ENCODE peak calls at places on chromosomes 3 and 15, in nine cellular contexts. Z is substantia nigra; F is activated CD8-positive, alpha-beta T cell treated with anti-CD3 and anti-CD28 coated beads for 36 hours; T is activated CD4-positive, alpha-beta T cell treated with anti-CD3 and anti-CD28 coated beads for 4 hours; V is AG04450; H is stimulated activated CD4-positive, alpha-beta T cell treated with anti-CD3 and anti-CD28 coated beads, Interleukin-15, amount 100 ng/mL, for 1 hour; L is fibroblast of the aortic adventitia; Y is HuH-7; X is hippocampal formation. W is an unnamed sample.

GRCh38 chr3:46721009-46721408 is 3.3 kb upstream of the PRSS50 start:
- DNase-seq in H (no peak), V (no peak), L (no peak), F (no peak), X (no peak), Z (no peak), T (no peak), Y (no peak), W (no peak)

GRCh38 chr15:98728107-98728810 is 79.9 kb downstream of the IGF1R start:
- DNase-seq in V (no peak), X (no peak), Z (no peak), H (no peak), L (no peak), F (no peak), Y (no peak), T (no peak), W (no peak)

GRCh38 chr3:98980915-98981596 is 79.6 kb upstream of the DCBLD2 start:
- DNase-seq in Z (no peak), T (no peak), F (no peak), H (no peak), Y (no peak), X (no peak), V (no peak), L (peak; percentile 37), W (peak; percentile 37)

GRCh38 chr15:77266708-77267387 is 153.1 kb downstream of the PEAK1 start:
- DNase-seq in Z (no peak), X (no peak), Y (no peak), L (peak; percentile 79), F (no peak), V (no peak), T (no peak), H (no peak), W (peak; percentile 35)

GRCh38 chr3:170869240-170869592 is 779 bp downstream of the RPL22L1 start:
- DNase-seq in L (no peak), T (no peak), Y (no peak), F (no peak), V (no peak), X (no peak), H (no peak), Z (no peak), W (peak; percentile 14)

GRCh38 chr3:178083906-178084823 is 452.1 kb upstream of the KCNMB2 start:
- DNase-seq in H (no peak), L (peak; percentile 34), V (no peak), X (no peak), T (no peak), F (no peak), Y (peak; percentile 20), Z (no peak), W (no peak)

GRCh38 chr3:111619833-111620232 is 24.7 kb upstream of the ZBED2 start:
- DNase-seq in L (peak; percentile 16), X (no peak), V (no peak), Y (no peak), T (no peak), H (no peak), Z (no peak), F (no peak), W (peak; percentile 82)

GRCh38 chr3:170815340-170815739 is 54.7 kb downstream of the RPL22L1 start:
- DNase-seq in Y (peak; percentile 14), X (no peak), V (no peak), H (no peak), Z (no peak), T (no peak), L (no peak), F (no peak), W (peak; percentile 27)

GRCh38 chr3:110816008-110816407 is 255.6 kb upstream of the NECTIN3 start:
- DNase-seq in H (no peak), Z (no peak), V (no peak), T (no peak), X (no peak), F (no peak), L (no peak), Y (no peak), W (peak; percentile 15)

GRCh38 chr15:63019539-63020109 is 22.9 kb upstream of the TPM1 start:
- DNase-seq in T (no peak), Y (no peak), Z (no peak), V (peak; percentile 70), H (no peak), X (no peak), F (no peak), L (peak; percentile 84), W (peak; percentile 99)

GRCh38 chr3:15360786-15361493 is 28.6 kb upstream of the SH3BP5 start:
- DNase-seq in Y (no peak), X (no peak), F (no peak), L (peak; percentile 82), Z (no peak), T (no peak), H (no peak), V (no peak), W (no peak)

GRCh38 chr3:50112462-50112861 is 23.7 kb downstream of the RBM5 start:
- DNase-seq in T (no peak), X (no peak), F (no peak), Y (no peak), H (no peak), Z (no peak), L (no peak), V (no peak), W (no peak)

GRCh38 chr3:114879059-114880031 is 267.7 kb downstream of the ZBTB20 start:
- DNase-seq in Y (no peak), V (no peak), T (no peak), L (peak; percentile 22), X (no peak), F (no peak), Z (no peak), H (no peak), W (peak; percentile 77)

GRCh38 chr15:27670481-27670880 is 428.6 kb downstream of the OCA2 start:
- DNase-seq in F (no peak), X (no peak), T (no peak), Z (no peak), Y (no peak), V (no peak), H (no peak), L (no peak), W (no peak)

GRCh38 chr3:185537369-185537970 is 14.9 kb downstream of the LIPH start:
- DNase-seq in Z (no peak), Y (peak; percentile 42), F (peak; percentile 50), V (no peak), T (no peak), L (peak; percentile 77), H (no peak), X (no peak), W (peak; percentile 100)

GRCh38 chr15:31977812-31978662 is 52.3 kb upstream of the CHRNA7 start:
- DNase-seq in Y (peak; percentile 61), F (peak; percentile 65), X (peak; percentile 59), H (peak; percentile 41), Z (peak; percentile 12), L (peak; percentile 16), T (peak; percentile 34), V (no peak), W (peak; percentile 5)

GRCh38 chr3:36736327-36736726 is 28.0 kb downstream of the DCLK3 start:
- DNase-seq in Z (no peak), F (no peak), X (no peak), L (peak; percentile 70), H (no peak), V (no peak), T (no peak), Y (no peak), W (no peak)

GRCh38 chr15:71115567-71116351 is 488 bp downstream of the THSD4 start:
- DNase-seq in Z (no peak), H (no peak), L (peak; percentile 68), T (no peak), X (no peak), V (no peak), F (peak; percentile 7), Y (peak; percentile 49), W (peak; percentile 50)